ENCODE peak calls at places on chromosomes 12 and 14, in ten cellular contexts. F, A, S, B, U, D, E, G, M and R are unnamed samples.
A peak's percentile ranks its signal among the peaks of the same experiment; 100 is the strongest.

GRCh38 chr12:117069126-117069788 is 30.0 kb downstream of the TESC start:
- DNase-seq in F (no peak), A (no peak), S (peak; percentile 33), B (peak; percentile 17), U (no peak), D (no peak), E (no peak), G (no peak), M (peak; percentile 74), R (no peak)

GRCh38 chr14:52044791-52045522 is 23.9 kb downstream of the NID2 start:
- DNase-seq in F (peak; percentile 84), A (no peak), S (no peak), B (no peak), U (no peak), D (no peak), E (peak; percentile 42), G (no peak), M (no peak), R (no peak)

GRCh38 chr12:122835693-122836026 is 403 bp downstream of the HIP1R start:
- DNase-seq in F (no peak), A (no peak), S (no peak), B (no peak), U (no peak), D (peak; percentile 50), E (no peak), G (peak; percentile 46), M (no peak), R (no peak)

GRCh38 chr12:131755305-131756113 is 44.6 kb downstream of the SFSWAP start:
- DNase-seq in F (no peak), A (peak; percentile 45), S (no peak), B (no peak), U (no peak), D (no peak), E (no peak), G (peak; percentile 42), M (no peak), R (no peak)

GRCh38 chr14:99515301-99516155 is 34.3 kb downstream of the CCNK start:
- DNase-seq in F (peak; percentile 11), A (no peak), S (peak; percentile 57), B (peak; percentile 22), U (no peak), D (no peak), E (no peak), G (no peak), M (peak; percentile 50), R (no peak)

GRCh38 chr12:47419500-47419899 is 286.3 kb downstream of the RPAP3 start:
- DNase-seq in F (no peak), A (no peak), S (no peak), B (no peak), U (no peak), D (no peak), E (no peak), G (no peak), M (no peak), R (no peak)

GRCh38 chr12:66636771-66637170 is 42.1 kb downstream of the GRIP1 start:
- DNase-seq in F (peak; percentile 27), A (peak; percentile 12), S (no peak), B (peak; percentile 61), U (peak; percentile 32), D (no peak), E (no peak), G (no peak), M (no peak), R (no peak)

GRCh38 chr14:95953111-95953724 is 76.6 kb downstream of the TUNAR start:
- DNase-seq in F (no peak), A (peak; percentile 89), S (no peak), B (no peak), U (no peak), D (no peak), E (no peak), G (no peak), M (no peak), R (no peak)

GRCh38 chr12:2535583-2536187 is 259.1 kb upstream of the FKBP4 start:
- DNase-seq in F (no peak), A (no peak), S (no peak), B (no peak), U (no peak), D (no peak), E (no peak), G (no peak), M (no peak), R (no peak)

GRCh38 chr12:57268264-57268663 is 17.3 kb upstream of the STAC3 start:
- DNase-seq in F (no peak), A (no peak), S (no peak), B (no peak), U (no peak), D (no peak), E (no peak), G (no peak), M (no peak), R (no peak)

GRCh38 chr12:62832528-62832927 is 102.4 kb downstream of the PPM1H start:
- DNase-seq in F (no peak), A (no peak), S (no peak), B (no peak), U (no peak), D (no peak), E (no peak), G (no peak), M (no peak), R (no peak)

GRCh38 chr12:105100998-105101397 is 6.5 kb upstream of the WASHC4 start:
- DNase-seq in F (no peak), A (no peak), S (no peak), B (no peak), U (no peak), D (no peak), E (peak; percentile 22), G (no peak), M (no peak), R (no peak)

GRCh38 chr12:75481013-75481705 is 604 bp downstream of the GLIPR1 start:
- DNase-seq in F (no peak), A (no peak), S (no peak), B (no peak), U (no peak), D (no peak), E (peak; percentile 53), G (no peak), M (no peak), R (no peak)

GRCh38 chr12:52980096-52980694 is 26.1 kb upstream of the EIF4B start:
- DNase-seq in F (no peak), A (no peak), S (no peak), B (no peak), U (no peak), D (no peak), E (no peak), G (no peak), M (no peak), R (no peak)

GRCh38 chr12:52977195-52977594 is 28.3 kb downstream of the KRT18 start:
- DNase-seq in F (no peak), A (no peak), S (no peak), B (no peak), U (no peak), D (no peak), E (no peak), G (no peak), M (no peak), R (no peak)

GRCh38 chr12:52975820-52976573 is 27.1 kb downstream of the KRT18 start:
- DNase-seq in F (no peak), A (peak; percentile 50), S (no peak), B (peak; percentile 31), U (peak; percentile 66), D (peak; percentile 67), E (peak; percentile 40), G (no peak), M (no peak), R (no peak)

GRCh38 chr12:52975204-52975603 is 26.3 kb downstream of the KRT18 start:
- DNase-seq in F (no peak), A (no peak), S (no peak), B (no peak), U (no peak), D (no peak), E (no peak), G (no peak), M (no peak), R (no peak)

GRCh38 chr12:52976574-52977071 is 27.7 kb downstream of the KRT18 start:
- DNase-seq in F (no peak), A (peak; percentile 56), S (no peak), B (no peak), U (no peak), D (no peak), E (no peak), G (no peak), M (no peak), R (no peak)
- H3K27ac ChIP-seq in F (no peak overlapping the region), A (no peak overlapping the region), S (no peak overlapping the region), B (no peak overlapping the region), U (no peak overlapping the region), D (no peak overlapping the region), E (no peak overlapping the region), G (peak overlapping the region; percentile 90), M (no peak overlapping the region), R (no peak overlapping the region)

GRCh38 chr14:103144085-103144484 is 20.8 kb downstream of the TNFAIP2 start:
- DNase-seq in F (no peak), A (no peak), S (no peak), B (no peak), U (no peak), D (no peak), E (no peak), G (no peak), M (no peak), R (no peak)
- TF ChIP-seq CTCF in F (no peak), A (no peak), S (no peak), B (no peak), U (no peak), D (no peak), E (no peak), G (no peak), M (no peak), R (no peak)

GRCh38 chr12:6839482-6840201 is 1.1 kb upstream of the GNB3 start:
- DNase-seq in F (no peak), A (peak; percentile 80), S (no peak), B (no peak), U (peak; percentile 44), D (peak; percentile 77), E (no peak), G (no peak), M (no peak), R (no peak)
- H3K27ac ChIP-seq in F (no peak overlapping the region), A (peak overlapping the region; percentile 55), S (no peak overlapping the region), B (no peak overlapping the region), U (no peak overlapping the region), D (no peak overlapping the region), E (no peak overlapping the region), G (no peak overlapping the region), M (no peak overlapping the region), R (peak overlapping the region; percentile 31)

GRCh38 chr12:152440-152839 is 61.5 kb downstream of the SLC6A12 start:
- DNase-seq in F (no peak), A (no peak), S (no peak), B (no peak), U (no peak), D (no peak), E (no peak), G (no peak), M (no peak), R (no peak)

GRCh38 chr12:151579-151978 is 62.4 kb downstream of the SLC6A12 start:
- DNase-seq in F (no peak), A (no peak), S (no peak), B (no peak), U (no peak), D (no peak), E (no peak), G (no peak), M (no peak), R (no peak)

GRCh38 chr12:155006-155405 is 59.0 kb downstream of the SLC6A12 start:
- DNase-seq in F (no peak), A (no peak), S (peak; percentile 48), B (no peak), U (no peak), D (no peak), E (no peak), G (no peak), M (no peak), R (no peak)

GRCh38 chr12:154058-154457 is 59.9 kb downstream of the SLC6A12 start:
- DNase-seq in F (no peak), A (no peak), S (peak; percentile 31), B (no peak), U (no peak), D (no peak), E (no peak), G (no peak), M (no peak), R (no peak)

GRCh38 chr12:153080-153746 is 60.7 kb downstream of the SLC6A12 start:
- DNase-seq in F (peak; percentile 34), A (peak; percentile 89), S (peak; percentile 80), B (peak; percentile 67), U (peak; percentile 62), D (peak; percentile 78), E (peak; percentile 29), G (peak; percentile 90), M (peak; percentile 83), R (no peak)
- TF ChIP-seq CTCF in F (no peak), A (peak; percentile 87), S (peak; percentile 75), B (peak; percentile 51), U (peak; percentile 34), D (peak; percentile 66), E (peak; percentile 49), G (peak; percentile 76), M (peak; percentile 63), R (peak; percentile 69)